ENCODE peak calls at places on chromosome 5, in four cellular contexts. One of them, this sample, is unnamed.
A peak's percentile ranks its signal among the peaks of the same experiment; 100 is the strongest.

GRCh38 chr5:157651623-157652376 is 438 bp downstream of the SOX30 start:
- DNase-seq in spleen: peak; percentile 96
- DNase-seq in neural progenitor cell: peak; percentile 17
- DNase-seq in NB4: no peak
- DNase-seq in this sample: peak; percentile 72

GRCh38 chr5:33800221-33800950 is 91.4 kb downstream of the ADAMTS12 start:
- DNase-seq in spleen: no peak
- DNase-seq in neural progenitor cell: no peak
- DNase-seq in NB4: peak; percentile 12
- DNase-seq in this sample: no peak

GRCh38 chr5:36692791-36693763 is 86.7 kb downstream of the SLC1A3 start:
- DNase-seq in spleen: peak; percentile 92
- DNase-seq in neural progenitor cell: peak; percentile 91
- DNase-seq in NB4: peak; percentile 85
- DNase-seq in this sample: peak; percentile 82

GRCh38 chr5:167816354-167816753 is 475.1 kb upstream of the WWC1 start:
- DNase-seq in spleen: no peak
- DNase-seq in neural progenitor cell: no peak
- DNase-seq in NB4: peak; percentile 16
- DNase-seq in this sample: peak; percentile 59

GRCh38 chr5:170265527-170265926 is 32.0 kb downstream of the LCP2 start:
- DNase-seq in spleen: no peak
- DNase-seq in neural progenitor cell: peak; percentile 39
- DNase-seq in NB4: no peak
- DNase-seq in this sample: peak; percentile 22

GRCh38 chr5:167870055-167870454 is 421.4 kb upstream of the WWC1 start:
- DNase-seq in spleen: no peak
- DNase-seq in neural progenitor cell: no peak
- DNase-seq in NB4: no peak
- DNase-seq in this sample: no peak

GRCh38 chr5:180553530-180553929 is 37.8 kb downstream of the SCGB3A1 start:
- DNase-seq in spleen: no peak
- DNase-seq in neural progenitor cell: no peak
- DNase-seq in NB4: no peak
- DNase-seq in this sample: no peak

GRCh38 chr5:152987156-152987555 is 503.3 kb upstream of the GRIA1 start:
- DNase-seq in spleen: no peak
- DNase-seq in neural progenitor cell: no peak
- DNase-seq in NB4: no peak
- DNase-seq in this sample: no peak

GRCh38 chr5:165497707-165498106 is 1992.3 kb downstream of the MAT2B start:
- DNase-seq in spleen: no peak
- DNase-seq in neural progenitor cell: peak; percentile 46
- DNase-seq in NB4: peak; percentile 36
- DNase-seq in this sample: peak; percentile 41

GRCh38 chr5:126809932-126810331 is 33.0 kb downstream of the LMNB1 start:
- DNase-seq in spleen: no peak
- DNase-seq in neural progenitor cell: no peak
- DNase-seq in NB4: no peak
- DNase-seq in this sample: no peak

GRCh38 chr5:126810983-126811382 is 34.0 kb downstream of the LMNB1 start:
- DNase-seq in spleen: no peak
- DNase-seq in neural progenitor cell: no peak
- DNase-seq in NB4: no peak
- DNase-seq in this sample: no peak

GRCh38 chr5:126805108-126805507 is 28.2 kb downstream of the LMNB1 start:
- DNase-seq in spleen: no peak
- DNase-seq in neural progenitor cell: no peak
- DNase-seq in NB4: peak; percentile 27
- DNase-seq in this sample: peak; percentile 64

GRCh38 chr5:126811515-126812198 is 34.7 kb downstream of the LMNB1 start:
- DNase-seq in spleen: no peak
- DNase-seq in neural progenitor cell: no peak
- DNase-seq in NB4: peak; percentile 45
- DNase-seq in this sample: peak; percentile 87

GRCh38 chr5:126808619-126809018 is 31.7 kb downstream of the LMNB1 start:
- DNase-seq in spleen: no peak
- DNase-seq in neural progenitor cell: peak; percentile 24
- DNase-seq in NB4: peak; percentile 54
- DNase-seq in this sample: peak; percentile 69
- H3K4me3 ChIP-seq in spleen: peak overlapping the region; percentile 55
- H3K4me3 ChIP-seq in neural progenitor cell: no peak overlapping the region
- H3K4me3 ChIP-seq in NB4: no peak overlapping the region
- H3K4me3 ChIP-seq in this sample: no peak overlapping the region

GRCh38 chr5:91006708-91007107 is 376.4 kb downstream of the ARRDC3 start:
- DNase-seq in spleen: no peak
- DNase-seq in neural progenitor cell: no peak
- DNase-seq in NB4: no peak
- DNase-seq in this sample: no peak

GRCh38 chr5:91010090-91010489 is 373.0 kb downstream of the ARRDC3 start:
- DNase-seq in spleen: no peak
- DNase-seq in neural progenitor cell: no peak
- DNase-seq in NB4: no peak
- DNase-seq in this sample: no peak

GRCh38 chr5:91011029-91011428 is 372.1 kb downstream of the ARRDC3 start:
- DNase-seq in spleen: no peak
- DNase-seq in neural progenitor cell: no peak
- DNase-seq in NB4: no peak
- DNase-seq in this sample: no peak

GRCh38 chr5:91007780-91008402 is 375.2 kb downstream of the ARRDC3 start:
- DNase-seq in spleen: no peak
- DNase-seq in neural progenitor cell: no peak
- DNase-seq in NB4: no peak
- DNase-seq in this sample: no peak

GRCh38 chr5:91007251-91007650 is 375.9 kb downstream of the ARRDC3 start:
- DNase-seq in spleen: no peak
- DNase-seq in neural progenitor cell: no peak
- DNase-seq in NB4: no peak
- DNase-seq in this sample: no peak
- TF ChIP-seq CTCF in spleen: no peak
- TF ChIP-seq CTCF in neural progenitor cell: no peak
- TF ChIP-seq CTCF in NB4: no peak
- TF ChIP-seq CTCF in this sample: no peak

GRCh38 chr5:149610583-149611250 is 29.4 kb downstream of the ARHGEF37 start:
- DNase-seq in spleen: no peak
- DNase-seq in neural progenitor cell: no peak
- DNase-seq in NB4: no peak
- DNase-seq in this sample: no peak
- H3K4me3 ChIP-seq in spleen: no peak overlapping the region
- H3K4me3 ChIP-seq in neural progenitor cell: no peak overlapping the region
- H3K4me3 ChIP-seq in NB4: no peak overlapping the region
- H3K4me3 ChIP-seq in this sample: no peak overlapping the region

GRCh38 chr5:156593546-156593945 is 256.5 kb upstream of the PPP1R2B start:
- DNase-seq in spleen: no peak
- DNase-seq in neural progenitor cell: no peak
- DNase-seq in NB4: no peak
- DNase-seq in this sample: no peak

GRCh38 chr5:156597276-156597675 is 252.8 kb upstream of the PPP1R2B start:
- DNase-seq in spleen: no peak
- DNase-seq in neural progenitor cell: no peak
- DNase-seq in NB4: no peak
- DNase-seq in this sample: no peak

GRCh38 chr5:156589859-156590216 is 260.3 kb upstream of the PPP1R2B start:
- DNase-seq in spleen: no peak
- DNase-seq in neural progenitor cell: no peak
- DNase-seq in NB4: no peak
- DNase-seq in this sample: no peak

GRCh38 chr5:156594406-156594805 is 255.7 kb upstream of the PPP1R2B start:
- DNase-seq in spleen: no peak
- DNase-seq in neural progenitor cell: no peak
- DNase-seq in NB4: no peak
- DNase-seq in this sample: no peak

DNA sequence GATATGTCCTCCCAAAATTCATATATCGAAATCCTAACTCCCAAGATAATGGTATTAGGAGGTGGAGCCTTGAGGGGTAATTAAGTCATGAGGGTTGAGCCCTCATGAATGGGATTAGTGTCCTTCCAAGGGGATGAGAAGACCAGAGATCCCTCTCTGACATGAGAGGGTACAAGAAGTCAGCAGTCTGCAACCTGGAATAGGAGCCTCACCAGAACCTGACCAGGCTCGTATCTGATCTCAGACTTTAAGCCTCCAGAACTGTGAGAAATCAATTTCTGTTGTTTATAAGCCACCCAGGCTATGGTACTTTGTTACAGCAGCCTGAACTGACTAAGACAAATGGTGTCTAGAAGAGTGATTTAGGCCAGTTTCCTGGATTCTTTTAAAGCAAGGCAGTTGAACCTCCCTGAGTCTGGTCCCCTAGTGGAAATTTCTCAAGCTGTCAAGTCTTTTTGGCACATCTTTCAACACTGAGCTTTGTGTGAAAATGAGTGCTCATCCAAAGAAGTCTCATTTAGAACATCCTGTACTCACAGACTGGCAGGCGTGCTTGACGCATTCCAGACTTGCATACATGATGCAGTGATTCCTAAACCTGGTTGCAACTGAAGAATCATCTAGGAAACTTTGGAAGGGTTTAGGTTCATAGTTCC is 254.8 kb upstream of the PPP1R2B start:
- DNase-seq in spleen: no peak
- DNase-seq in neural progenitor cell: no peak
- DNase-seq in NB4: no peak
- DNase-seq in this sample: no peak
- TF ChIP-seq CTCF in spleen: no peak
- TF ChIP-seq CTCF in neural progenitor cell: no peak
- TF ChIP-seq CTCF in NB4: no peak
- TF ChIP-seq CTCF in this sample: no peak